ENCODE peak calls at places on chromosome 12, in seven cellular contexts. A is Caco-2; Q is stimulated activated CD4-positive, alpha-beta T cell treated with anti-CD3 and anti-CD28 coated beads, Interleukin-4, amount 100 ng/mL, for 48 hours; T is EL; G is activated T-helper 1 cell treated with anti-CD3 and anti-CD28 coated beads, Interleukin-2, amount 50 U/mL, for 16 hours; R is progenitor cell of endocrine pancreas; V is GF-D8. O is an unnamed sample.

GRCh38 chr12:56716933-56717880 is 7.9 kb downstream of the NACA start:
- DNase-seq in R (no peak), V (no peak), A (no peak), T (no peak), Q (no peak), G (no peak), O (peak; percentile 68)

GRCh38 chr12:12336049-12336411 is 14.0 kb downstream of the MANSC1 start:
- DNase-seq in A (no peak), T (peak; percentile 33), R (no peak), Q (no peak), V (no peak), G (no peak), O (no peak)

GRCh38 chr12:42326466-42327226 is 679 bp downstream of the PPHLN1 start:
- DNase-seq in R (no peak), V (no peak), G (no peak), Q (no peak), A (no peak), T (peak; percentile 35), O (peak; percentile 41)

GRCh38 chr12:124273630-124274029 is 21.3 kb upstream of the RFLNA start:
- DNase-seq in G (no peak), R (no peak), Q (peak; percentile 11), T (peak; percentile 66), V (no peak), A (peak; percentile 72), O (peak; percentile 15)

GRCh38 chr12:30622509-30622908 is 73.2 kb downstream of the IPO8 start:
- DNase-seq in G (no peak), Q (no peak), T (peak; percentile 61), V (no peak), A (no peak), R (no peak), O (no peak)

GRCh38 chr12:102910137-102910536 is 6.9 kb downstream of the PAH start:
- DNase-seq in V (no peak), A (no peak), T (no peak), G (no peak), R (no peak), Q (no peak), O (no peak)

GRCh38 chr12:103727638-103728037 is 113.4 kb downstream of the NT5DC3 start:
- DNase-seq in T (no peak), G (no peak), V (no peak), R (no peak), Q (no peak), A (no peak), O (no peak)

GRCh38 chr12:71562681-71563595 is 100.7 kb downstream of the ZFC3H1 start:
- DNase-seq in G (no peak), T (no peak), R (no peak), A (no peak), Q (no peak), V (no peak), O (no peak)

GRCh38 chr12:45259732-45260480 is 44.0 kb downstream of the ANO6 start:
- DNase-seq in T (peak; percentile 75), A (peak; percentile 89), V (peak; percentile 84), R (no peak), G (no peak), Q (no peak), O (peak; percentile 55)

GRCh38 chr12:76784600-76785051 is 20.7 kb downstream of the ZDHHC17 start:
- DNase-seq in G (no peak), Q (no peak), R (no peak), A (no peak), V (no peak), T (peak; percentile 68), O (no peak)

GRCh38 chr12:21528953-21529352 is 2.9 kb downstream of the SPX start:
- DNase-seq in G (no peak), R (no peak), T (no peak), Q (no peak), V (no peak), A (no peak), O (no peak)

GRCh38 chr12:6533653-6534157 is 612 bp upstream of the GAPDH start:
- DNase-seq in T (peak; percentile 92), R (peak; percentile 71), Q (peak; percentile 67), V (peak; percentile 72), A (peak; percentile 93), G (peak; percentile 11), O (peak; percentile 87)

GRCh38 chr12:23949212-23950010 is at the start of gene SOX5:
- DNase-seq in R (peak; percentile 47), Q (no peak), A (peak; percentile 61), V (no peak), T (no peak), G (no peak), O (no peak)

GRCh38 chr12:5022465-5023061 is 21.1 kb upstream of the KCNA5 start:
- DNase-seq in A (peak; percentile 65), Q (no peak), V (no peak), G (no peak), R (peak; percentile 60), T (peak; percentile 42), O (no peak)

GRCh38 chr12:4505381-4505986 is 33.2 kb upstream of the RAD51AP1 start:
- DNase-seq in V (no peak), Q (no peak), A (no peak), R (no peak), T (peak; percentile 55), G (no peak), O (no peak)

GRCh38 chr12:24045816-24046257 is 96.4 kb upstream of the SOX5 start:
- DNase-seq in G (no peak), A (no peak), T (peak; percentile 1), Q (no peak), V (no peak), R (no peak), O (no peak)

GRCh38 chr12:100797786-100798580 is 3.4 kb downstream of the ANO4 start:
- DNase-seq in R (no peak), A (no peak), V (no peak), T (no peak), G (no peak), Q (no peak), O (no peak)

GRCh38 chr12:674272-674781 is 11.1 kb upstream of the NINJ2 start:
- DNase-seq in G (peak; percentile 66), R (no peak), A (no peak), Q (peak; percentile 76), V (no peak), T (no peak), O (no peak)

GRCh38 chr12:77352941-77353340 is 287.6 kb upstream of the E2F7 start:
- DNase-seq in V (no peak), A (no peak), R (no peak), G (no peak), T (no peak), Q (no peak), O (no peak)

GRCh38 chr12:67578976-67579661 is 69.4 kb upstream of the DYRK2 start:
- DNase-seq in R (no peak), V (no peak), A (no peak), G (no peak), T (no peak), Q (no peak), O (no peak)

GRCh38 chr12:69341328-69341727 is 6.9 kb upstream of the LYZ start:
- DNase-seq in V (no peak), A (no peak), T (peak; percentile 50), R (no peak), G (no peak), Q (no peak), O (peak; percentile 91)

GRCh38 chr12:128856035-128856790 is 2.9 kb downstream of the GLT1D1 start:
- DNase-seq in T (no peak), Q (no peak), G (no peak), V (no peak), A (no peak), R (no peak), O (no peak)

GRCh38 chr12:131407221-131408035 is 303.5 kb upstream of the SFSWAP start:
- DNase-seq in A (no peak), Q (no peak), G (no peak), V (no peak), T (no peak), R (no peak), O (no peak)

GRCh38 chr12:14773685-14774073 is 29.6 kb downstream of the WBP11 start:
- DNase-seq in T (no peak), G (peak; percentile 5), V (no peak), Q (no peak), R (peak; percentile 38), A (no peak), O (no peak)

GRCh38 chr12:93127107-93127560 is 198.0 kb upstream of the EEA1 start:
- DNase-seq in Q (no peak), G (no peak), R (no peak), T (peak; percentile 38), A (peak; percentile 12), V (no peak), O (no peak)

GRCh38 chr12:16358896-16359295 is 11.5 kb downstream of the MGST1 start:
- DNase-seq in T (no peak), V (no peak), R (no peak), Q (no peak), A (no peak), G (no peak), O (no peak)

GRCh38 chr12:48810817-48811453 is 7.4 kb upstream of the CACNB3 start:
- DNase-seq in V (no peak), T (peak; percentile 93), G (no peak), R (no peak), A (no peak), Q (no peak), O (no peak)

GRCh38 chr12:123483602-123484273 is 25.8 kb downstream of the SNRNP35 start:
- DNase-seq in R (no peak), A (no peak), G (no peak), Q (no peak), V (no peak), T (no peak), O (no peak)